ENCODE peak calls at places on chromosomes 16 and 17, in six cellular contexts. J is GM10248, D is progenitor cell of endocrine pancreas, I is right lobe of liver, G is RWPE1, C is dorsolateral prefrontal cortex. U is an unnamed sample.

GRCh38 chr17:50893183-50893993 is 27.2 kb upstream of the TOB1 start:
- DNase-seq in G (peak; percentile 76), D (no peak), J (no peak), I (no peak), C (peak; percentile 70), U (no peak)

GRCh38 chr16:56690420-56691122 is 8.3 kb downstream of the MT1X start:
- DNase-seq in J (no peak), G (no peak), C (no peak), I (no peak), D (no peak), U (no peak)

GRCh38 chr17:81354944-81355327 is 40.3 kb upstream of the BAHCC1 start:
- DNase-seq in C (no peak), I (no peak), D (no peak), G (no peak), J (no peak), U (no peak)

GRCh38 chr16:85832578-85833539 is 33.4 kb downstream of the COX4I1 start:
- DNase-seq in C (no peak), G (no peak), D (no peak), J (peak; percentile 75), I (peak; percentile 31), U (no peak)

GRCh38 chr17:49337900-49338299 is 24.1 kb downstream of the ZNF652 start:
- DNase-seq in D (no peak), J (no peak), G (no peak), I (no peak), C (no peak), U (no peak)

GRCh38 chr16:68642436-68643064 is 2.6 kb upstream of the CDH3 start:
- DNase-seq in I (no peak), G (no peak), C (no peak), J (no peak), D (peak; percentile 33), U (no peak)

GRCh38 chr17:44797809-44798208 is 32.3 kb downstream of the GJC1 start:
- DNase-seq in J (no peak), I (no peak), G (no peak), D (no peak), C (no peak), U (no peak)

GRCh38 chr17:633641-634091 is 81.0 kb downstream of the VPS53 start:
- DNase-seq in D (no peak), I (no peak), J (no peak), C (no peak), G (no peak), U (no peak)

GRCh38 chr17:4536259-4536741 is 18.9 kb downstream of the MYBBP1A start:
- DNase-seq in I (peak; percentile 58), D (no peak), C (no peak), J (no peak), G (no peak), U (no peak)

GRCh38 chr16:79008869-79009179 is 591.7 kb downstream of the MAF start:
- DNase-seq in J (no peak), D (no peak), G (peak; percentile 73), C (no peak), I (no peak), U (no peak)

GRCh38 chr17:3539881-3540540 is 17.6 kb downstream of the TRPV3 start:
- DNase-seq in D (no peak), I (no peak), C (no peak), G (no peak), J (no peak), U (no peak)

GRCh38 chr17:63406689-63407330 is 39.3 kb downstream of the CYB561 start:
- DNase-seq in G (peak; percentile 74), D (peak; percentile 56), C (peak; percentile 87), I (no peak), J (peak; percentile 71), U (no peak)

GRCh38 chr17:47891545-47892088 is 4.4 kb upstream of the SP2 start:
- DNase-seq in J (no peak), D (no peak), I (no peak), C (no peak), G (no peak), U (no peak)

GRCh38 chr17:694239-694638 is 20.4 kb downstream of the VPS53 start:
- DNase-seq in C (no peak), I (no peak), D (no peak), G (peak; percentile 83), J (no peak), U (no peak)

GRCh38 chr16:5042574-5043171 is 8.9 kb upstream of the NAGPA start:
- DNase-seq in C (peak; percentile 52), J (no peak), D (no peak), I (no peak), G (no peak), U (no peak)

GRCh38 chr16:85323230-85323960 is 211.1 kb upstream of the CIBAR2 start:
- DNase-seq in G (no peak), J (no peak), C (no peak), I (no peak), D (no peak), U (no peak)

GRCh38 chr17:59547131-59547915 is 18.1 kb upstream of the DHX40 start:
- DNase-seq in I (no peak), C (no peak), D (no peak), J (no peak), G (no peak), U (no peak)

GRCh38 chr17:56939869-56940484 is 20.9 kb downstream of the COIL start:
- DNase-seq in G (peak; percentile 34), J (peak; percentile 70), I (no peak), D (no peak), C (no peak), U (no peak)

GRCh38 chr16:58448890-58449289 is 51.1 kb upstream of the NDRG4 start:
- DNase-seq in D (no peak), G (no peak), I (no peak), J (no peak), C (no peak), U (no peak)

GRCh38 chr17:4950757-4951204 is at the start of gene ENO3:
- DNase-seq in J (no peak), D (no peak), G (no peak), I (peak; percentile 82), C (no peak), U (no peak)

GRCh38 chr17:68182940-68183551 is 64.8 kb upstream of the AMZ2 start:
- DNase-seq in G (peak; percentile 47), D (no peak), C (no peak), I (no peak), J (peak; percentile 60), U (no peak)

GRCh38 chr17:17140590-17140980 is 65.5 kb downstream of the PLD6 start:
- DNase-seq in D (no peak), C (no peak), I (peak; percentile 39), G (peak; percentile 49), J (no peak), U (no peak)

GRCh38 chr17:7897773-7898172 is 9.2 kb downstream of the CHD3 start:
- DNase-seq in C (peak; percentile 55), D (no peak), J (no peak), I (no peak), G (peak; percentile 34), U (no peak)

GRCh38 chr16:79842197-79842596 is 241.7 kb upstream of the MAF start:
- DNase-seq in C (no peak), G (no peak), D (no peak), J (no peak), I (no peak), U (no peak)

GRCh38 chr17:80760501-80760900 is 215.9 kb downstream of the RPTOR start:
- DNase-seq in C (no peak), D (no peak), I (no peak), J (no peak), G (peak; percentile 51), U (no peak)

GRCh38 chr17:5557485-5557884 is 26.8 kb downstream of the NLRP1 start:
- DNase-seq in I (no peak), J (no peak), D (no peak), C (no peak), G (peak; percentile 48), U (no peak)

GRCh38 chr16:17830651-17831050 is 359.9 kb upstream of the XYLT1 start:
- DNase-seq in D (no peak), G (no peak), C (no peak), I (no peak), J (no peak), U (no peak)

GRCh38 chr16:17832738-17833137 is 362.0 kb upstream of the XYLT1 start:
- DNase-seq in I (no peak), D (no peak), J (no peak), G (peak; percentile 36), C (no peak), U (no peak)

GRCh38 chr16:17829826-17830225 is 359.1 kb upstream of the XYLT1 start:
- DNase-seq in I (no peak), J (no peak), G (no peak), C (no peak), D (no peak), U (no peak)

GRCh38 chr16:17828012-17828411 is 357.3 kb upstream of the XYLT1 start:
- DNase-seq in C (no peak), J (no peak), G (peak; percentile 4), D (no peak), I (no peak), U (no peak)

DNA sequence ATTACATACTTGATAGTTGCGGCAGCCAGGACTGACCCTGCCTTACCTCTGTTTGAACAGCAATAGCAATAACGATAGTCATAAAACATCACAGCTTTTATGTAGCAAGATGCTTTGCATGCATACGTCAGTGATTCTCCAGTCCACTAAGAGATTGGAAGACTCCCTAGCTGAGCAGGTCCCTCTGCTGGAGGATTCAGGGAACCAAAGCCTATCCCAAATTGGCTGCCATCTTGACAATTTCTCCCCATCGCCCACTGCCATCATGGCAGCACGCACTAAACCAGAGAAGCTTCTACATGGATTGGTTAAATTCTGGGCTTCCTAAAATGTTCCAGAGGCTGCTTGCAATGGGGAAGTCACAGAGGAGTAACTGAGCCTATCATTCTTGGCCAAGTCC is 360.6 kb upstream of the XYLT1 start:
- DNase-seq in C (no peak), D (no peak), G (no peak), I (no peak), J (no peak), U (no peak)
- TF ChIP-seq CTCF in C (no peak), D (peak; percentile 8), G (no peak), I (no peak), J (no peak), U (no peak)

DNA sequence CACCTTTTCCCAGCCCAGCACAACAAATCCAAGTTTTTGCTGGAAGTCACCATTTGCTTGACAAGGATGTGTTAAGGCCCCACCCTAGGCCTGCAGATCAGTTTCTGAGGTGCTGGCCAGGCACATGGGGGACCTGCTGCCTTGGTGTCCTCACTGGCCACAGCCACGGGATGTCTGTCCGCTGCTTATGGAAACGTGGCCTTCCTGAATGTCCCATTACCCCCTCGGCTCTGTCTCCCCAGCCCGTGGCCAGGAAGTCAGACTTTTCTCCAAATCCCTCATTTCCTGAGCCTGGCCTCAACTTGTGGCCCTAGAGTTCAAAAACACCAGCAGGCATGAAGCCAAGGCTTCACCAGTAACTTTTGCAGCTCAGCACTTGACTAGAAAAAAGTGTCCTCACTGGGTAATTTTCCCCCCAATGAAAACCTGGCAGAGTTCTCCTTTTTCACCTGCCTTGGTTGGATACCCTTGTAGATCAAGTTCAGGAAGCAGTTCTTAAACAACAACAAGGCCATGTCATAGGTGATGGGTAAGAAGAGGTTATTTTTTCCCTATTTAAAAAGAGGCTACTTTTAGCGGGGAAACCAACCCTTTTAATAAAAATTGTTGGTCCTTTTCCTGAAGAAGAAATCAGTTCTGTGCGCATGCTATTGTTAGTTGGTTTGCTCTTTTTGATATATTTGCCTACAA is 80.8 kb downstream of the SOCS1 start:
- DNase-seq in G (no peak), J (no peak), I (no peak), D (no peak), C (no peak), U (no peak)
- TF ChIP-seq CTCF in G (no peak), J (no peak), I (no peak), D (no peak), C (no peak), U (no peak)

GRCh38 chr16:30092373-30093010 is 768 bp upstream of the TBX6 start:
- DNase-seq in I (peak; percentile 79), G (no peak), J (peak; percentile 93), C (peak; percentile 78), D (no peak), U (no peak)
- TF ChIP-seq CTCF in I (peak; percentile 35), G (no peak), J (peak; percentile 95), C (peak; percentile 48), D (peak; percentile 62), U (no peak)

GRCh38 chr16:2005646-2006045 is 4.0 kb downstream of the ZNF598 start:
- DNase-seq in D (no peak), C (peak; percentile 29), J (no peak), I (peak; percentile 53), G (no peak), U (no peak)
- TF ChIP-seq CTCF in D (no peak), C (peak; percentile 32), J (no peak), I (no peak), G (no peak), U (no peak)